ENCODE peak calls at places on chromosomes 13 and 19, in five cellular contexts. Y, T, D, Z and G are unnamed samples.

GRCh38 chr13:34039678-34040077 is 221.7 kb downstream of the RFC3 start:
- DNase-seq in Y (no peak), T (no peak), D (no peak), Z (no peak), G (no peak)

GRCh38 chr13:44142911-44143665 is 230.5 kb upstream of the SERP2 start:
- DNase-seq in Y (no peak), T (no peak), D (no peak), Z (no peak), G (no peak)

GRCh38 chr13:112056739-112057433 is 10.1 kb upstream of the SOX1 start:
- DNase-seq in Y (no peak), T (no peak), D (no peak), Z (no peak), G (no peak)

GRCh38 chr19:30060872-30061556 is 119.0 kb downstream of the URI1 start:
- DNase-seq in Y (no peak), T (no peak), D (no peak), Z (no peak), G (no peak)

GRCh38 chr13:60583911-60584753 is 187.1 kb downstream of the TDRD3 start:
- DNase-seq in Y (peak; percentile 19), T (no peak), D (no peak), Z (peak; percentile 25), G (no peak)

GRCh38 chr13:98143601-98144500 is 957 bp downstream of the FARP1 start:
- DNase-seq in Y (peak; percentile 64), T (peak; percentile 49), D (no peak), Z (peak; percentile 23), G (no peak)

GRCh38 chr13:76398426-76398825 is 487.8 kb downstream of the KCTD12 start:
- DNase-seq in Y (no peak), T (no peak), D (no peak), Z (no peak), G (no peak)

GRCh38 chr13:98039261-98039660 is 85.8 kb downstream of the IPO5 start:
- DNase-seq in Y (no peak), T (no peak), D (no peak), Z (no peak), G (peak; percentile 72)

GRCh38 chr13:62234780-62235530 is 819.3 kb upstream of the PCDH20 start:
- DNase-seq in Y (no peak), T (no peak), D (no peak), Z (no peak), G (no peak)

GRCh38 chr19:58434217-58434616 is 5.7 kb downstream of the ZNF132 start:
- DNase-seq in Y (no peak), T (no peak), D (no peak), Z (no peak), G (no peak)

GRCh38 chr19:7681336-7682174 is 922 bp downstream of the TRAPPC5 start:
- DNase-seq in Y (peak; percentile 86), T (peak; percentile 67), D (peak; percentile 71), Z (peak; percentile 82), G (peak; percentile 95)

GRCh38 chr19:50835785-50836542 is 2.6 kb upstream of the KLK15 start:
- DNase-seq in Y (peak; percentile 85), T (peak; percentile 83), D (peak; percentile 35), Z (peak; percentile 89), G (no peak)

GRCh38 chr19:1754651-1755466 is 1.6 kb downstream of the ONECUT3 start:
- DNase-seq in Y (no peak), T (no peak), D (no peak), Z (no peak), G (no peak)

GRCh38 chr13:21014666-21015170 is 46.7 kb downstream of the LATS2 start:
- DNase-seq in Y (no peak), T (peak; percentile 48), D (no peak), Z (no peak), G (no peak)

GRCh38 chr13:21113851-21114306 is 52.5 kb upstream of the LATS2 start:
- DNase-seq in Y (no peak), T (no peak), D (no peak), Z (no peak), G (no peak)

GRCh38 chr13:43293986-43294880 is 270.8 kb downstream of the DNAJC15 start:
- DNase-seq in Y (no peak), T (no peak), D (no peak), Z (no peak), G (no peak)

GRCh38 chr13:50668882-50669281 is 174.6 kb downstream of the DLEU7 start:
- DNase-seq in Y (no peak), T (no peak), D (no peak), Z (no peak), G (no peak)

GRCh38 chr19:58154287-58154678 is 3.7 kb upstream of the ZNF329 start:
- DNase-seq in Y (peak; percentile 63), T (peak; percentile 60), D (peak; percentile 40), Z (peak; percentile 27), G (no peak)

GRCh38 chr13:74061939-74062595 is 72.1 kb downstream of the KLF12 start:
- DNase-seq in Y (peak; percentile 32), T (no peak), D (no peak), Z (no peak), G (no peak)

GRCh38 chr13:37460211-37460610 is 138.4 kb downstream of the POSTN start:
- DNase-seq in Y (no peak), T (no peak), D (no peak), Z (no peak), G (no peak)

GRCh38 chr13:46296920-46297319 is 85.2 kb downstream of the LRRC63 start:
- DNase-seq in Y (no peak), T (no peak), D (no peak), Z (no peak), G (no peak)

GRCh38 chr19:2270157-2270571 is 11.8 kb downstream of the PEAK3 start:
- DNase-seq in Y (no peak), T (peak; percentile 74), D (no peak), Z (peak; percentile 54), G (no peak)

GRCh38 chr19:42074513-42075363 is 1.2 kb upstream of the ZNF574 start:
- DNase-seq in Y (peak; percentile 48), T (peak; percentile 61), D (peak; percentile 45), Z (peak; percentile 43), G (no peak)

GRCh38 chr19:33052352-33052972 is 12.2 kb downstream of the RHPN2 start:
- DNase-seq in Y (no peak), T (peak; percentile 34), D (no peak), Z (peak; percentile 54), G (no peak)

GRCh38 chr19:49133621-49134454 is 14.5 kb downstream of the PPFIA3 start:
- DNase-seq in Y (peak; percentile 67), T (peak; percentile 89), D (no peak), Z (peak; percentile 85), G (no peak)

GRCh38 chr13:52455677-52456041 is 381 bp downstream of the CKAP2 start:
- DNase-seq in Y (peak; percentile 91), T (peak; percentile 78), D (no peak), Z (peak; percentile 77), G (peak; percentile 93)

GRCh38 chr19:5850743-5851293 is 431 bp downstream of the FUT3 start:
- DNase-seq in Y (no peak), T (no peak), D (peak; percentile 53), Z (peak; percentile 66), G (no peak)

GRCh38 chr13:33932765-33933406 is 114.9 kb downstream of the RFC3 start:
- DNase-seq in Y (no peak), T (no peak), D (no peak), Z (no peak), G (no peak)

GRCh38 chr19:17847538-17848366 is at the start of gene JAK3:
- DNase-seq in Y (peak; percentile 71), T (peak; percentile 85), D (no peak), Z (peak; percentile 78), G (no peak)

GRCh38 chr13:48009298-48009697 is 8.2 kb upstream of the SUCLA2 start:
- DNase-seq in Y (no peak), T (no peak), D (peak; percentile 60), Z (peak; percentile 13), G (no peak)

GRCh38 chr19:2720777-2721569 is at the start of gene DIRAS1:
- DNase-seq in Y (no peak), T (peak; percentile 51), D (no peak), Z (no peak), G (no peak)

GRCh38 chr13:48265217-48265815 is 32.3 kb downstream of the ITM2B start:
- DNase-seq in Y (no peak), T (no peak), D (no peak), Z (peak; percentile 9), G (no peak)

GRCh38 chr19:35518313-35518712 is 4.9 kb upstream of the DMKN start:
- DNase-seq in Y (no peak), T (no peak), D (no peak), Z (no peak), G (no peak)
- TF ChIP-seq POLR2A in Y (no peak), T (no peak), D (no peak), Z (no peak), G (no peak)

GRCh38 chr13:95224064-95224463 is 77.2 kb downstream of the ABCC4 start:
- DNase-seq in Y (no peak), T (no peak), D (no peak), Z (no peak), G (no peak)

GRCh38 chr13:95226476-95226875 is 74.8 kb downstream of the ABCC4 start:
- DNase-seq in Y (no peak), T (no peak), D (no peak), Z (no peak), G (no peak)

GRCh38 chr13:95221991-95222732 is 79.1 kb downstream of the ABCC4 start:
- DNase-seq in Y (no peak), T (no peak), D (no peak), Z (peak; percentile 32), G (no peak)

GRCh38 chr13:95226051-95226450 is 75.2 kb downstream of the ABCC4 start:
- DNase-seq in Y (no peak), T (no peak), D (no peak), Z (no peak), G (no peak)

DNA sequence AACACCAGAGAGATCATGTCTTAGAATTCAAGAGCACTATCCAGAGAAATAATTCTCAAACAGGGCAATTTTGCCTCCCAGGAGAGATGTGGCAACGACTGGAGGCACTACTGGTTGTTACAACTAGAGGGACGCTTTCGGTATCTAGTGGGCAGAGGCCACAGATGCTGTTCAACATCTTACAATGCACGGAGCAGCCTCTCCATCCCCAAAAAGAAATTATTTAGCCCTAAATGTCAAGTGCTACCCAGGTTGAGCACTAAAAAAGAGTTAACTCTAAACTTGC is 78.6 kb downstream of the ABCC4 start:
- DNase-seq in Y (no peak), T (no peak), D (no peak), Z (no peak), G (no peak)
- TF ChIP-seq CTCF in Y (no peak), T (no peak), D (no peak), Z (no peak), G (no peak)

GRCh38 chr19:4473708-4474503 is 1.8 kb downstream of the HDGFL2 start:
- DNase-seq in Y (no peak), T (peak; percentile 45), D (no peak), Z (no peak), G (no peak)

GRCh38 chr19:4474504-4475136 is 2.5 kb downstream of the HDGFL2 start:
- DNase-seq in Y (peak; percentile 85), T (no peak), D (no peak), Z (no peak), G (no peak)

GRCh38 chr19:4472174-4472974 is at the start of gene HDGFL2:
- DNase-seq in Y (no peak), T (peak; percentile 99), D (no peak), Z (no peak), G (no peak)

GRCh38 chr19:4473011-4473410 is 914 bp downstream of the HDGFL2 start:
- DNase-seq in Y (no peak), T (no peak), D (no peak), Z (no peak), G (no peak)

GRCh38 chr19:4471400-4472173 is 510 bp upstream of the HDGFL2 start:
- DNase-seq in Y (peak; percentile 99), T (peak; percentile 96), D (peak; percentile 100), Z (peak; percentile 98), G (peak; percentile 100)
- TF ChIP-seq POLR2A in Y (peak; percentile 26), T (no peak), D (peak; percentile 53), Z (peak; percentile 75), G (peak; percentile 28)

GRCh38 chr19:11063434-11063833 is 25.8 kb upstream of the LDLR start:
- DNase-seq in Y (no peak), T (no peak), D (no peak), Z (no peak), G (no peak)
- TF ChIP-seq CTCF in Y (no peak), T (no peak), D (no peak), Z (no peak), G (no peak)